ENCODE peak calls at places on chromosomes 11 and 22, in four cellular contexts. X is stimulated activated CD8-positive, alpha-beta memory T cell treated with anti-CD3 and anti-CD28 coated beads, Interleukin-4, amount 100 ng/mL, for 4 hours; W is stimulated activated CD4-positive, alpha-beta T cell treated with anti-CD3 and anti-CD28 coated beads, Interleukin-1b, Interleukin-23, amount 100 ng/mL, for 48 hours; Y is LHCN-M2. T is an unnamed sample.

GRCh38 chr11:114892381-114893197 is 214.3 kb downstream of the NXPE2 start:
- DNase-seq in X (no peak), W (no peak), Y (no peak), T (no peak)

GRCh38 chr11:72524711-72525110 is 90.4 kb upstream of the CLPB start:
- DNase-seq in X (no peak), W (no peak), Y (peak), T (no peak)

GRCh38 chr22:49642331-49642730 is 185.3 kb downstream of the BRD1 start:
- DNase-seq in X (no peak), W (no peak), Y (no peak), T (no peak)

GRCh38 chr11:105719073-105719846 is 109.4 kb downstream of the GRIA4 start:
- DNase-seq in X (no peak), W (no peak), Y (peak), T (peak)

GRCh38 chr11:10398525-10398924 is 56.5 kb upstream of the AMPD3 start:
- DNase-seq in X (no peak), W (no peak), Y (no peak), T (peak)

GRCh38 chr11:86919557-86920210 is 35.5 kb downstream of the FZD4 start:
- DNase-seq in X (no peak), W (no peak), Y (peak), T (peak)

GRCh38 chr22:44133901-44134511 is 46.7 kb upstream of the PARVG start:
- DNase-seq in X (no peak), W (no peak), Y (peak), T (peak)

GRCh38 chr22:49363526-49364230 is 464.0 kb downstream of the BRD1 start:
- DNase-seq in X (no peak), W (no peak), Y (no peak), T (no peak)

GRCh38 chr22:35928273-35928798 is 100.3 kb downstream of the RBFOX2 start:
- DNase-seq in X (no peak), W (no peak), Y (no peak), T (no peak)

GRCh38 chr22:43389227-43389836 is 22.5 kb upstream of the MPPED1 start:
- DNase-seq in X (no peak), W (no peak), Y (no peak), T (no peak)

GRCh38 chr11:11267312-11267711 is 85.7 kb downstream of the CSNK2A3 start:
- DNase-seq in X (no peak), W (no peak), Y (no peak), T (no peak)

GRCh38 chr11:12222099-12222751 is 111.8 kb downstream of the MICAL2 start:
- DNase-seq in X (no peak), W (no peak), Y (peak), T (peak)

GRCh38 chr11:45654242-45654641 is 11.2 kb downstream of the CHST1 start:
- DNase-seq in X (no peak), W (no peak), Y (no peak), T (no peak)

GRCh38 chr11:74820763-74821162 is 72.1 kb downstream of the RNF169 start:
- DNase-seq in X (no peak), W (no peak), Y (peak), T (no peak)

GRCh38 chr11:120390585-120390922 is 54.3 kb downstream of the ARHGEF12 start:
- DNase-seq in X (no peak), W (no peak), Y (no peak), T (no peak)

GRCh38 chr22:31734512-31734911 is 15.4 kb downstream of the PRR14L start:
- DNase-seq in X (no peak), W (no peak), Y (peak), T (no peak)

GRCh38 chr11:45025716-45026492 is 75.2 kb upstream of the TP53I11 start:
- DNase-seq in X (no peak), W (no peak), Y (no peak), T (peak)

GRCh38 chr11:57248780-57249383 is 11.8 kb upstream of the APLNR start:
- DNase-seq in X (no peak), W (peak), Y (peak), T (peak)

GRCh38 chr11:71418643-71419042 is 29.6 kb downstream of the DHCR7 start:
- DNase-seq in X (no peak), W (peak), Y (peak), T (peak)

GRCh38 chr22:26461188-26461810 is 22.3 kb downstream of the HPS4 start:
- DNase-seq in X (peak), W (no peak), Y (peak), T (peak)

GRCh38 chr11:62710001-62710345 is 2.5 kb downstream of the GNG3 start:
- DNase-seq in X (no peak), W (no peak), Y (peak), T (peak)

GRCh38 chr22:25161916-25162530 is 37.6 kb upstream of the CRYBB3 start:
- DNase-seq in X (no peak), W (no peak), Y (no peak), T (no peak)

GRCh38 chr11:14149683-14150082 is 187.2 kb downstream of the SPON1 start:
- DNase-seq in X (no peak), W (no peak), Y (no peak), T (no peak)

GRCh38 chr22:30555282-30556210 is 9.0 kb upstream of the SEC14L6 start:
- DNase-seq in X (no peak), W (no peak), Y (no peak), T (no peak)

GRCh38 chr22:39622881-39623367 is 52.4 kb downstream of the CACNA1I start:
- DNase-seq in X (peak), W (peak), Y (no peak), T (peak)

GRCh38 chr11:119863811-119864601 is 135.0 kb upstream of the NECTIN1 start:
- DNase-seq in X (no peak), W (no peak), Y (no peak), T (peak)

GRCh38 chr11:126415128-126415527 is 59.6 kb downstream of the ST3GAL4 start:
- DNase-seq in X (no peak), W (no peak), Y (peak), T (peak)

GRCh38 chr11:133892584-133893380 is 47.5 kb upstream of the SPATA19 start:
- DNase-seq in X (no peak), W (no peak), Y (no peak), T (no peak)

GRCh38 chr22:37499006-37499707 is 13.0 kb upstream of the MFNG start:
- DNase-seq in X (no peak), W (no peak), Y (peak), T (peak)

GRCh38 chr22:47062126-47062525 is 299.7 kb downstream of the TBC1D22A start:
- DNase-seq in X (no peak), W (no peak), Y (no peak), T (no peak)

GRCh38 chr22:32661296-32661695 is 140.2 kb upstream of the TIMP3 start:
- DNase-seq in X (no peak), W (no peak), Y (peak), T (peak)

GRCh38 chr22:35451602-35452001 is 51.7 kb downstream of the MCM5 start:
- DNase-seq in X (no peak), W (no peak), Y (no peak), T (no peak)

GRCh38 chr11:108897071-108897481 is 232.2 kb downstream of the DDX10 start:
- DNase-seq in X (no peak), W (no peak), Y (no peak), T (no peak)